ENCODE peak calls at places on chromosomes 12 and 14, in ten cellular contexts. One of them, this sample, is unnamed.

GRCh38 chr12:117155278-117156060 is 34.8 kb downstream of the FBXO21 start:
- DNase-seq in CD8-positive, alpha-beta memory T cell: peak; percentile 71
- DNase-seq in Peyer's patch: peak; percentile 47
- DNase-seq in neuronal stem cell: peak; percentile 43
- DNase-seq in lung: peak; percentile 77
- DNase-seq in uterus: no peak
- DNase-seq in HepG2: peak; percentile 95
- DNase-seq in PC-9: peak; percentile 66
- DNase-seq in SK-N-SH: peak; percentile 85
- DNase-seq in heart left ventricle: peak; percentile 34
- DNase-seq in this sample: peak; percentile 92

GRCh38 chr12:16323638-16324037 is 23.8 kb upstream of the MGST1 start:
- DNase-seq in CD8-positive, alpha-beta memory T cell: no peak
- DNase-seq in Peyer's patch: no peak
- DNase-seq in neuronal stem cell: no peak
- DNase-seq in lung: no peak
- DNase-seq in uterus: no peak
- DNase-seq in HepG2: no peak
- DNase-seq in PC-9: peak; percentile 41
- DNase-seq in SK-N-SH: no peak
- DNase-seq in heart left ventricle: no peak
- DNase-seq in this sample: no peak

GRCh38 chr14:23114669-23115491 is 4.2 kb downstream of the CEBPE start:
- DNase-seq in CD8-positive, alpha-beta memory T cell: no peak
- DNase-seq in Peyer's patch: no peak
- DNase-seq in neuronal stem cell: no peak
- DNase-seq in lung: peak; percentile 67
- DNase-seq in uterus: no peak
- DNase-seq in HepG2: peak; percentile 52
- DNase-seq in PC-9: peak; percentile 62
- DNase-seq in SK-N-SH: peak; percentile 43
- DNase-seq in heart left ventricle: no peak
- DNase-seq in this sample: no peak

GRCh38 chr12:111175404-111175803 is 193.5 kb downstream of the PHETA1 start:
- DNase-seq in CD8-positive, alpha-beta memory T cell: no peak
- DNase-seq in Peyer's patch: no peak
- DNase-seq in neuronal stem cell: no peak
- DNase-seq in lung: no peak
- DNase-seq in uterus: no peak
- DNase-seq in HepG2: no peak
- DNase-seq in PC-9: no peak
- DNase-seq in SK-N-SH: no peak
- DNase-seq in heart left ventricle: no peak
- DNase-seq in this sample: no peak

GRCh38 chr12:80173465-80173864 is 74.1 kb downstream of the OTOGL start:
- DNase-seq in CD8-positive, alpha-beta memory T cell: no peak
- DNase-seq in Peyer's patch: no peak
- DNase-seq in neuronal stem cell: no peak
- DNase-seq in lung: no peak
- DNase-seq in uterus: no peak
- DNase-seq in HepG2: no peak
- DNase-seq in PC-9: no peak
- DNase-seq in SK-N-SH: no peak
- DNase-seq in heart left ventricle: no peak
- DNase-seq in this sample: no peak

GRCh38 chr14:90580381-90581335 is 183.8 kb downstream of the CALM1 start:
- DNase-seq in CD8-positive, alpha-beta memory T cell: peak; percentile 33
- DNase-seq in Peyer's patch: no peak
- DNase-seq in neuronal stem cell: no peak
- DNase-seq in lung: no peak
- DNase-seq in uterus: no peak
- DNase-seq in HepG2: no peak
- DNase-seq in PC-9: no peak
- DNase-seq in SK-N-SH: peak; percentile 58
- DNase-seq in heart left ventricle: no peak
- DNase-seq in this sample: peak; percentile 31

GRCh38 chr14:77107228-77107627 is 9.2 kb downstream of the CIPC start:
- DNase-seq in CD8-positive, alpha-beta memory T cell: no peak
- DNase-seq in Peyer's patch: no peak
- DNase-seq in neuronal stem cell: no peak
- DNase-seq in lung: no peak
- DNase-seq in uterus: no peak
- DNase-seq in HepG2: no peak
- DNase-seq in PC-9: no peak
- DNase-seq in SK-N-SH: no peak
- DNase-seq in heart left ventricle: no peak
- DNase-seq in this sample: no peak

GRCh38 chr12:87930033-87930432 is 99.2 kb downstream of the C12orf50 start:
- DNase-seq in CD8-positive, alpha-beta memory T cell: no peak
- DNase-seq in Peyer's patch: no peak
- DNase-seq in neuronal stem cell: no peak
- DNase-seq in lung: no peak
- DNase-seq in uterus: no peak
- DNase-seq in HepG2: no peak
- DNase-seq in PC-9: no peak
- DNase-seq in SK-N-SH: no peak
- DNase-seq in heart left ventricle: no peak
- DNase-seq in this sample: no peak

GRCh38 chr12:11746024-11746771 is 96.7 kb downstream of the ETV6 start:
- DNase-seq in CD8-positive, alpha-beta memory T cell: no peak
- DNase-seq in Peyer's patch: peak; percentile 43
- DNase-seq in neuronal stem cell: no peak
- DNase-seq in lung: no peak
- DNase-seq in uterus: no peak
- DNase-seq in HepG2: no peak
- DNase-seq in PC-9: peak; percentile 24
- DNase-seq in SK-N-SH: no peak
- DNase-seq in heart left ventricle: no peak
- DNase-seq in this sample: no peak

GRCh38 chr12:120584343-120585149 is 3.3 kb upstream of the POP5 start:
- DNase-seq in CD8-positive, alpha-beta memory T cell: peak; percentile 70
- DNase-seq in Peyer's patch: peak; percentile 30
- DNase-seq in neuronal stem cell: peak; percentile 71
- DNase-seq in lung: peak; percentile 43
- DNase-seq in uterus: peak; percentile 26
- DNase-seq in HepG2: no peak
- DNase-seq in PC-9: peak; percentile 57
- DNase-seq in SK-N-SH: peak; percentile 77
- DNase-seq in heart left ventricle: peak; percentile 41
- DNase-seq in this sample: peak; percentile 88

GRCh38 chr12:109163150-109163549 is 46.8 kb downstream of the ACACB start:
- DNase-seq in CD8-positive, alpha-beta memory T cell: no peak
- DNase-seq in Peyer's patch: no peak
- DNase-seq in neuronal stem cell: no peak
- DNase-seq in lung: no peak
- DNase-seq in uterus: no peak
- DNase-seq in HepG2: no peak
- DNase-seq in PC-9: no peak
- DNase-seq in SK-N-SH: no peak
- DNase-seq in heart left ventricle: no peak
- DNase-seq in this sample: no peak

GRCh38 chr12:106136263-106136662 is 2.5 kb downstream of the NUAK1 start:
- DNase-seq in CD8-positive, alpha-beta memory T cell: peak; percentile 73
- DNase-seq in Peyer's patch: peak; percentile 70
- DNase-seq in neuronal stem cell: peak; percentile 96
- DNase-seq in lung: peak; percentile 85
- DNase-seq in uterus: peak; percentile 95
- DNase-seq in HepG2: peak; percentile 73
- DNase-seq in PC-9: peak; percentile 79
- DNase-seq in SK-N-SH: peak; percentile 70
- DNase-seq in heart left ventricle: peak; percentile 89
- DNase-seq in this sample: peak; percentile 97
- H3K27ac ChIP-seq in CD8-positive, alpha-beta memory T cell: no peak overlapping the region
- H3K27ac ChIP-seq in Peyer's patch: peak overlapping the region; percentile 27
- H3K27ac ChIP-seq in neuronal stem cell: no peak overlapping the region
- H3K27ac ChIP-seq in lung: peak overlapping the region; percentile 2
- H3K27ac ChIP-seq in uterus: peak overlapping the region; percentile 96
- H3K27ac ChIP-seq in HepG2: no peak overlapping the region
- H3K27ac ChIP-seq in PC-9: peak overlapping the region; percentile 11
- H3K27ac ChIP-seq in SK-N-SH: peak overlapping the region; percentile 71
- H3K27ac ChIP-seq in heart left ventricle: peak overlapping the region; percentile 100
- H3K27ac ChIP-seq in this sample: no peak overlapping the region

GRCh38 chr12:64103821-64104220 is 118.3 kb downstream of the KICS2 start:
- DNase-seq in CD8-positive, alpha-beta memory T cell: no peak
- DNase-seq in Peyer's patch: no peak
- DNase-seq in neuronal stem cell: no peak
- DNase-seq in lung: no peak
- DNase-seq in uterus: no peak
- DNase-seq in HepG2: no peak
- DNase-seq in PC-9: no peak
- DNase-seq in SK-N-SH: no peak
- DNase-seq in heart left ventricle: no peak
- DNase-seq in this sample: no peak

GRCh38 chr12:64099430-64099829 is 122.7 kb downstream of the KICS2 start:
- DNase-seq in CD8-positive, alpha-beta memory T cell: no peak
- DNase-seq in Peyer's patch: no peak
- DNase-seq in neuronal stem cell: no peak
- DNase-seq in lung: no peak
- DNase-seq in uterus: peak; percentile 71
- DNase-seq in HepG2: no peak
- DNase-seq in PC-9: peak; percentile 23
- DNase-seq in SK-N-SH: no peak
- DNase-seq in heart left ventricle: peak; percentile 47
- DNase-seq in this sample: no peak

GRCh38 chr12:64102339-64102738 is 119.8 kb downstream of the KICS2 start:
- DNase-seq in CD8-positive, alpha-beta memory T cell: no peak
- DNase-seq in Peyer's patch: no peak
- DNase-seq in neuronal stem cell: no peak
- DNase-seq in lung: no peak
- DNase-seq in uterus: no peak
- DNase-seq in HepG2: no peak
- DNase-seq in PC-9: no peak
- DNase-seq in SK-N-SH: no peak
- DNase-seq in heart left ventricle: no peak
- DNase-seq in this sample: no peak

GRCh38 chr12:64097346-64098105 is 124.6 kb downstream of the KICS2 start:
- DNase-seq in CD8-positive, alpha-beta memory T cell: no peak
- DNase-seq in Peyer's patch: no peak
- DNase-seq in neuronal stem cell: no peak
- DNase-seq in lung: no peak
- DNase-seq in uterus: no peak
- DNase-seq in HepG2: no peak
- DNase-seq in PC-9: no peak
- DNase-seq in SK-N-SH: no peak
- DNase-seq in heart left ventricle: no peak
- DNase-seq in this sample: no peak

DNA sequence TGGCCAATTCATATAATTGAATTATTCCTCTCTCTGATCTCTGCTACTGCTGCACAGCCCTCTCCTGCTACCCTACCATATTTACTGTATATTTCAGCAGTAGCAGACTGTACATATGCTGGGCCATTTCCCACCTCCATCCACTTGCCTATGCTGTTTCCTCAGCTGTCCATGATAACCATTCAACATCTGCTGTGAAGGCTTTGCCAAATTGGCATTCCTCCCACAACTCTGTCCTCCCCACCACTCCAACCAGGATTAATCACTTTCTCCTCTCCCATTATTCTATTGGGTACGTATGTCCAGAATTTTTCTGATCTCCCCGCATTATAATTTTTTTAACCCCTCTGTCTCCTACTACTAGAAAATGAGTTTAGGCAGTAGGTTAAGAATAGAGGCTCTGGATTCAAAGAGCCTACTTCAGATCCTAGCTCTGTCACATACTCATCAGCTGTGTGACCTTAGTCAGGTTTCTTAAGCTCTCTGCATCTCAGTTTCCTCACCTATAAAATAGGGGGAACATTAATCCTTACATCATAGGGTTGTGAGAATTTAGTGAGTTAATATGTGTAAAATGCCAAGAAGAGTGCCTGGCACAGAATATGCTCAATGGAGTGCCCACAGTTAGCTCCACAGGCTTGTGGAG is 123.3 kb downstream of the KICS2 start:
- DNase-seq in CD8-positive, alpha-beta memory T cell: no peak
- DNase-seq in Peyer's patch: no peak
- DNase-seq in neuronal stem cell: no peak
- DNase-seq in lung: no peak
- DNase-seq in uterus: peak; percentile 71
- DNase-seq in HepG2: no peak
- DNase-seq in PC-9: no peak
- DNase-seq in SK-N-SH: no peak
- DNase-seq in heart left ventricle: peak; percentile 50
- DNase-seq in this sample: no peak
- H3K27ac ChIP-seq in CD8-positive, alpha-beta memory T cell: no peak overlapping the region
- H3K27ac ChIP-seq in Peyer's patch: no peak overlapping the region
- H3K27ac ChIP-seq in neuronal stem cell: no peak overlapping the region
- H3K27ac ChIP-seq in lung: no peak overlapping the region
- H3K27ac ChIP-seq in uterus: peak overlapping the region; percentile 69
- H3K27ac ChIP-seq in HepG2: no peak overlapping the region
- H3K27ac ChIP-seq in PC-9: no peak overlapping the region
- H3K27ac ChIP-seq in SK-N-SH: peak overlapping the region; percentile 12
- H3K27ac ChIP-seq in heart left ventricle: no peak overlapping the region
- H3K27ac ChIP-seq in this sample: no peak overlapping the region

DNA sequence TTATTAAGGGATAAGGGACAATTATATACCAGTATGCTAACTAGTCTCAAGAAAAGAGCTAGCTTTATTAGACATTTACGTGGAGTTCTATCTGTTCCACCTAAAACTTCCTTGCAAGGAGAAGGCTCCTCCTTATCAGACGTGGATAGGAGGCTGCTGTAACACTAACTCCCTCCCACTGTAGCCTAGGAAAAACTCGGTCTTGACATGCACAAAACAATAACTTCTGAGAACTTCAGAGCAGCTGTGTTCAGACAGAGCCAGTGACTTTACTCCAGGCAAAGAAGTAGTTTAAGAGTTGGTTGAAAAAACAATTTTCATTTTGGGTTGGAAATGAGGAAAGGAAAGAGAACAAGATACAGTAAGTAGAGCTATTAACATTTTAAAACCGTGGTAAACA is 2.7 kb downstream of the ATF7 start:
- DNase-seq in CD8-positive, alpha-beta memory T cell: no peak
- DNase-seq in Peyer's patch: no peak
- DNase-seq in neuronal stem cell: no peak
- DNase-seq in lung: no peak
- DNase-seq in uterus: no peak
- DNase-seq in HepG2: no peak
- DNase-seq in PC-9: no peak
- DNase-seq in SK-N-SH: no peak
- DNase-seq in heart left ventricle: no peak
- DNase-seq in this sample: no peak
- H3K27ac ChIP-seq in CD8-positive, alpha-beta memory T cell: peak overlapping the region; percentile 82
- H3K27ac ChIP-seq in Peyer's patch: no peak overlapping the region
- H3K27ac ChIP-seq in neuronal stem cell: no peak overlapping the region
- H3K27ac ChIP-seq in lung: peak overlapping the region; percentile 52
- H3K27ac ChIP-seq in uterus: peak overlapping the region; percentile 95
- H3K27ac ChIP-seq in HepG2: peak overlapping the region; percentile 88
- H3K27ac ChIP-seq in PC-9: no peak overlapping the region
- H3K27ac ChIP-seq in SK-N-SH: no peak overlapping the region
- H3K27ac ChIP-seq in heart left ventricle: peak overlapping the region; percentile 93
- H3K27ac ChIP-seq in this sample: peak overlapping the region; percentile 34

DNA sequence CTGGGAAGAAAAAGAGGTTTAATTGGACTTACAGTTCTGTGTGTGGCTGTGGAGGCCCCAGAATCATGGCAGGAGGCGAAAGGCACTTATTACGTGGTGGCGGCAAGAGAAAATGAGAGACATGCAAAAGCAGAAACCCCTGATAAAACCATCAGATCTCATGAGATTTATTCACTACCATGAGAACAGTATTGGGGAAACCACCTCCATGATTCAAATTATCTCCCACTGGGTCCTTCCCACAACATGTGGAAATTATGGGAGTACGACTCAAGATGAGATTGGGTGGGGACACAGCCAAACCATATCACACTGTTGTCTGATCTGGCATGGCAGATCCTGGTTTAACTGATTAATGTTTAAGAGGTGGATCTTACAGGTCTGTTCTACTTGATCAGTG is 5.5 kb downstream of the DDX47 start:
- DNase-seq in CD8-positive, alpha-beta memory T cell: no peak
- DNase-seq in Peyer's patch: no peak
- DNase-seq in neuronal stem cell: no peak
- DNase-seq in lung: no peak
- DNase-seq in uterus: no peak
- DNase-seq in HepG2: no peak
- DNase-seq in PC-9: no peak
- DNase-seq in SK-N-SH: no peak
- DNase-seq in heart left ventricle: no peak
- DNase-seq in this sample: no peak
- H3K27ac ChIP-seq in CD8-positive, alpha-beta memory T cell: no peak overlapping the region
- H3K27ac ChIP-seq in Peyer's patch: no peak overlapping the region
- H3K27ac ChIP-seq in neuronal stem cell: no peak overlapping the region
- H3K27ac ChIP-seq in lung: no peak overlapping the region
- H3K27ac ChIP-seq in uterus: peak overlapping the region; percentile 29
- H3K27ac ChIP-seq in HepG2: no peak overlapping the region
- H3K27ac ChIP-seq in PC-9: peak overlapping the region; percentile 94
- H3K27ac ChIP-seq in SK-N-SH: peak overlapping the region; percentile 81
- H3K27ac ChIP-seq in heart left ventricle: no peak overlapping the region
- H3K27ac ChIP-seq in this sample: no peak overlapping the region

This sample was measured in neural progenitor cell.